ENCODE peak calls at places on chromosomes 3 and 15, in five cellular contexts. J is H54, G is ACHN, Z is kidney glomerular epithelial cell, A is epithelial cell of esophagus. M is an unnamed sample.
A peak's percentile ranks its signal among the peaks of the same experiment; 100 is the strongest.

GRCh38 chr3:187809979-187810568 is 64.8 kb upstream of the BCL6 start:
- DNase-seq in J (no peak), A (peak; percentile 57), G (no peak), Z (no peak), M (no peak)

GRCh38 chr15:38154837-38155236 is 97.8 kb upstream of the SPRED1 start:
- DNase-seq in G (no peak), A (no peak), Z (no peak), J (no peak), M (no peak)

GRCh38 chr15:100764778-100765457 is 114.7 kb upstream of the ALDH1A3 start:
- DNase-seq in G (no peak), Z (peak; percentile 18), A (no peak), J (no peak), M (no peak)

GRCh38 chr3:127701281-127701792 is 28.6 kb downstream of the ABTB1 start:
- DNase-seq in G (no peak), J (no peak), Z (no peak), A (no peak), M (no peak)

GRCh38 chr15:66293419-66294156 is at the start of gene DIS3L:
- DNase-seq in G (peak; percentile 58), J (no peak), Z (peak; percentile 46), A (peak; percentile 65), M (peak; percentile 47)

GRCh38 chr15:95174281-95174680 is 942.9 kb downstream of the MCTP2 start:
- DNase-seq in G (no peak), A (no peak), J (no peak), Z (no peak), M (no peak)

GRCh38 chr15:38843736-38844590 is 279.3 kb upstream of the RASGRP1 start:
- DNase-seq in Z (peak; percentile 73), A (peak; percentile 17), G (peak; percentile 69), J (peak; percentile 9), M (no peak)

GRCh38 chr3:142660379-142660778 is 63.5 kb upstream of the TRPC1 start:
- DNase-seq in Z (no peak), J (no peak), A (no peak), G (no peak), M (no peak)

GRCh38 chr15:64146885-64147681 is 4.4 kb upstream of the SNX22 start:
- DNase-seq in A (no peak), G (no peak), Z (no peak), J (no peak), M (no peak)

GRCh38 chr15:35540885-35541284 is 5.1 kb downstream of the DPH6 start:
- DNase-seq in Z (no peak), A (no peak), G (no peak), J (no peak), M (no peak)

GRCh38 chr15:73806698-73807483 is 53.7 kb upstream of the INSYN1 start:
- DNase-seq in J (no peak), Z (no peak), A (no peak), G (no peak), M (no peak)

GRCh38 chr15:36841154-36841553 is 259.2 kb downstream of the MEIS2 start:
- DNase-seq in A (no peak), Z (no peak), G (no peak), J (no peak), M (no peak)

GRCh38 chr3:145903472-145904013 is 257.4 kb downstream of the PLOD2 start:
- DNase-seq in J (no peak), Z (no peak), G (no peak), A (no peak), M (no peak)

GRCh38 chr3:143016321-143016972 is 15.1 kb downstream of the U2SURP start:
- DNase-seq in A (peak; percentile 40), G (peak; percentile 27), J (no peak), Z (peak; percentile 12), M (no peak)

GRCh38 chr15:80234883-80235282 is 17.1 kb downstream of the CTXND1 start:
- DNase-seq in J (peak; percentile 12), A (peak; percentile 50), Z (no peak), G (peak; percentile 20), M (peak; percentile 57)

GRCh38 chr3:98596902-98597500 is 3.6 kb upstream of the CPOX start:
- DNase-seq in Z (no peak), J (no peak), A (peak; percentile 40), G (peak; percentile 47), M (no peak)

GRCh38 chr3:44348993-44349392 is 10.4 kb downstream of the TCAIM start:
- DNase-seq in G (no peak), A (no peak), J (no peak), Z (no peak), M (no peak)

GRCh38 chr3:111332488-111333095 is 209.4 kb upstream of the CD96 start:
- DNase-seq in G (no peak), A (no peak), J (no peak), Z (no peak), M (no peak)

M was measured in CD8-positive, alpha-beta T cell.